ENCODE peak calls at places on chromosomes 4 and X, in four cellular contexts. K is GM12878, H is HepG2, A is K562. F is an unnamed sample.

GRCh38 chrX:48996969-48997368 is 5.1 kb downstream of the GRIPAP1 start:
- DNase-seq in K (no peak), H (no peak), A (peak), F (peak)

GRCh38 chrX:16826207-16826606 is 39.9 kb downstream of the TXLNG start:
- DNase-seq in K (no peak), H (peak), A (peak), F (no peak)

GRCh38 chrX:119429471-119429870 is 30.3 kb downstream of the SLC25A43 start:
- DNase-seq in K (no peak), H (no peak), A (no peak), F (no peak)

GRCh38 chr4:185275501-185275900 is 66.1 kb downstream of the SNX25 start:
- DNase-seq in K (no peak), H (no peak), A (no peak), F (no peak)

GRCh38 chr4:183136880-183137279 is 37.8 kb downstream of the WWC2 start:
- DNase-seq in K (no peak), H (no peak), A (no peak), F (no peak)

GRCh38 chr4:185682236-185682635 is 129.8 kb downstream of the SORBS2 start:
- DNase-seq in K (no peak), H (no peak), A (no peak), F (no peak)

GRCh38 chrX:9163153-9163790 is 129.3 kb upstream of the FAM9B start:
- DNase-seq in K (no peak), H (no peak), A (no peak), F (no peak)

GRCh38 chr4:68369474-68369805 is 19.6 kb upstream of the YTHDC1 start:
- DNase-seq in K (no peak), H (no peak), A (no peak), F (no peak)

GRCh38 chr4:128256539-128256938 is 31.1 kb downstream of the PGRMC2 start:
- DNase-seq in K (no peak), H (no peak), A (no peak), F (no peak)

GRCh38 chr4:182643801-182644311 is 273.3 kb downstream of the DCTD start:
- DNase-seq in K (no peak), H (no peak), A (no peak), F (no peak)

GRCh38 chr4:6504900-6505496 is 32.6 kb upstream of the PPP2R2C start:
- DNase-seq in K (no peak), H (no peak), A (no peak), F (no peak)

GRCh38 chr4:67103001-67103737 is 442.1 kb downstream of the CENPC start:
- DNase-seq in K (no peak), H (no peak), A (no peak), F (no peak)

GRCh38 chr4:142777045-142777743 is 68.9 kb downstream of the INPP4B start:
- DNase-seq in K (no peak), H (no peak), A (no peak), F (no peak)
- TF ChIP-seq NR2C2 in K (no peak), H (no peak), A (no peak), F (no peak)

DNA sequence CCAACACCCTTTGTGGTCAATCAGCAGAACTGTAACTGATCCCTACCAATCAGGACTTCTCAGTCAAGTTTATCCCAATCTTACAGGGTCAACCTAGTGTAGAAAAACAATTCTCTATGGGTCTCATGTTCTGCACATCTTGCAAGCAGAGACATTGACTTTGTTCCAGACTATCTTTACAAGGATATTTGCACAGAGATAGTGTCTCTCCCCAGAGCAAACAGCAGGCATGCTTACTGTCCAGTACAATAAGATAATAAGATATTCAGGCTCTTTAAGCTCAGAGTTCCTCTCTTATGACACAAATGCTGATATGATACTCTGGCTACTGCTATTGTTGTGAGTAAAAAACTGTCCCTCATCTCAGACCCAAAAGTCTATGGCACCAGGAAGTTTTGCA is 53.2 kb downstream of the ACSL4 start:
- DNase-seq in K (no peak), H (no peak), A (no peak), F (no peak)
- TF ChIP-seq NR2C2 in K (no peak), H (no peak), A (no peak), F (no peak)

GRCh38 chr4:147362868-147363440 is 117.9 kb upstream of the EDNRA start:
- DNase-seq in K (no peak), H (no peak), A (no peak), F (no peak)
- TF ChIP-seq NR2C2 in K (no peak), H (no peak), A (no peak), F (no peak)

GRCh38 chr4:2159931-2160330 is 82.0 kb downstream of the HAUS3 start:
- DNase-seq in K (no peak), H (no peak), A (no peak), F (no peak)
- TF ChIP-seq NR2C2 in K (no peak), H (no peak), A (no peak), F (no peak)

DNA sequence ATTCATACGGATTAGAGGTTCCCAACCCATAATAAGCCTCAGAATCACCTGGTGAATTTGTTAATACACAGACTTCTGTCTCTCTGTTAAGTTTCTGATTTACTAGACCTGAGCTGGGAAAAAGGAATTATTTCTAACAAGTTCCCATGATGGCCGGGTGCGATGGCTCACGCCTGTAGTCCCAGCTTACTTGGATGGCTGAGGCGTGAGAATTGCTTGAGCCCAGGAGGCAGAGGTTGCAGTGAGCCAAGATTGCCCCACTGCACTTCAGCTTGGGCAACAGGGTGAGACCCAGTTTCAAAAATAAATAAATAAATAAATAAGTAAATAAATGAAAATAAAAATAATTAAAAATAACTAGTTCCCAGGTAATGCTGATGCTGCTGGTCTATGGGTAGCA is 412.3 kb downstream of the GALNTL6 start:
- DNase-seq in K (no peak), H (no peak), A (no peak), F (no peak)
- TF ChIP-seq NR2C2 in K (no peak), H (no peak), A (no peak), F (no peak)

DNA sequence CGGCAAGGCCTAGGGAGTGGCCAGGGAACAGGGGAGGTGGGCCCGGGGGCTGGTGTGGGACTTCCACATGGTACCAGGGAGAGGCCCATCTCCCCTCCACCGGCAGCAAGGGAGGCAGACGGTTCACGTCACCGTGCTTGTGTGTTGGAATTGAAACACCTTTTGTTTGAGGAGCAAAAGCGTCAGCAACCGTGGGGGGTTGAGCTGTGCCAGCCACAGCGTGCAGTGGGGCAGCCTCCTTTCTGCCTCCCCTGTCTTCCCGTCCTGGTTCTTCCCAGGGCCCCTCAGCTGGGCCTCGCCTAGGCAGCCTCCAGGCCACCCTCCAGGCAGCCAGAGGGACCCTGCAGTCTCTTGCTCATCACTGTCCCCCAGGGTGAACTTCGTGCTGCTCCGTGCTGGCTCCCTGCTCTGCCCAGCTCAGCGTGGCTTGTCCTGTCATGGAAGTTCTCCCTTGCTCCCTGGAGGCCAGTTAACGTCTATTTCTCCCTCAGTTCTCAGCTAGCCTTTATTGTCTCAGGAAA is 32.1 kb upstream of the HGFAC start:
- DNase-seq in K (no peak), H (no peak), A (no peak), F (no peak)
- TF ChIP-seq NR2C2 in K (no peak), H (no peak), A (no peak), F (no peak)

GRCh38 chr4:119300072-119300387 is 21.9 kb downstream of the FABP2 start:
- DNase-seq in K (peak), H (no peak), A (peak), F (peak)
- TF ChIP-seq NR2C2 in K (no peak), H (no peak), A (no peak), F (no peak)

DNA sequence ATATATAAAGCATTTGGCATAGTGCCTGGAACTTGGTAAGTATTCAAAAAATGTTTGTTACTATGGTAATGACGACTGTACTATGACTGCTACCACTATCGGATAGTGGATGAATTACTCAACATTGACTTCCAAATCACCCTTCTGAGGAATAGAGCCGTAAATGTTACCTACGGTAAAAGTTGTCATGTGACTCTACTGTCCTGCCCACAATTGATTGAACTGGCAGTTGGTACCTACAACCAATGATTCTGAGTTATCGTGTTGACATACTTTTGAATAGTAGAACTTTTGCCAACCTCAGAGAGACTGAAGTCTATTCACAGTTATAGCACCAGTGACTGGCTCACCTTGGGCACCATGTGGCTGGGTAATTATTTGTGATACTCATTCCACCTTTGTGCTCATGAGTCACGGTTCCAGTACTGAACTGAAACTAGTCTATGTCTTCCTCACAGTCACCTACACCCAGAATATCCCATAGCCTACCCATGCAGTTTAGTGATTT is 185.5 kb upstream of the PITX2 start:
- DNase-seq in K (peak), H (no peak), A (no peak), F (no peak)
- TF ChIP-seq NR2C2 in K (no peak), H (no peak), A (no peak), F (no peak)

DNA sequence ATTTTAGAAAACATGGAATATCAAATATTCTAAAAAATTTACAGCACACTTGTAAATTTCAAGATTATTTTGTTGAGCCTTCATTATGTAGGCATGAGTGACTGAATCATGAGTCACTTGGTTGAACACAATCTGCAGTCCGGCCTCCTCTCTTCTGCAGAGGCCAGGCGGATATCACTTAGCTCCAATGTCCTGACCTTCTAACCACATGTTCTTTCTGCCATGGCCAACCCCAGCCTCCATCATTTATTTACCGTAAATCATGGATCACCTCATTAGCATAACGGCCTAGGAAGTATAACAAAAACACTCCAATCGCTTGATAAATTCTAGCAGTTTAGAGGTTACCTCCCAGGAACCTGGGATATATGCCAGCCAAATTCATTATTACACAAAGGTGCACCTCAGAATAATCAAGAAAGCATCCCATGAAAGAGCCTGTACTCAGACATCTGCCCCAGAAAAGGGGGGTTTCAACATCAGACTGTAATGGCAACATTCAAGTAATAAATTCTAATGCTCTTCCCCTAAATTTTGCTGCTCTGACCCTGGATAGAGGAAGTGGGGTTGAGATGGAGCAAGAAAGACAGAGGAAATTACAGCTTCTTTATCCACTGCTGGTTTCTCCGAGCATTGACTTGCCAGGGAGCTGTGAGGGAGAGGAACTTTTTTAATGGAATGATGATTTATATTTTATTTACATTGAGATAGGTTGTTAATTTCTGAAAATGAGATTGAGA is 2153.6 kb upstream of the AGA start:
- DNase-seq in K (no peak), H (no peak), A (peak), F (no peak)
- TF ChIP-seq NR2C2 in K (no peak), H (no peak), A (no peak), F (no peak)

F was measured in WTC11.